ENCODE peak calls at places on chromosomes 5 and 9, in ten cellular contexts. O is aorta, Z is uterus, E is GM03348, A is T-helper 2 cell, V is GM13977, D is GM23248, U is ovary, J is putamen, G is EL. I is an unnamed sample.

GRCh38 chr5:6832994-6833393 is 119.8 kb downstream of the TENT4A start:
- DNase-seq in E (peak; percentile 45), O (no peak), D (peak; percentile 58), G (peak; percentile 11), Z (no peak), V (no peak), U (no peak), A (no peak), J (no peak), I (no peak)

GRCh38 chr5:82799346-82800077 is 277.7 kb downstream of the TMEM167A start:
- DNase-seq in A (no peak), D (no peak), J (no peak), Z (no peak), O (no peak), E (no peak), U (no peak), V (no peak), G (no peak), I (no peak)

GRCh38 chr5:149643781-149644180 is 62.5 kb downstream of the ARHGEF37 start:
- DNase-seq in Z (no peak), E (no peak), G (no peak), J (no peak), U (no peak), O (no peak), D (no peak), A (no peak), V (no peak), I (no peak)

GRCh38 chr9:111805841-111806241 is 11.1 kb upstream of the SHOC1 start:
- DNase-seq in A (no peak), Z (no peak), O (no peak), U (no peak), G (peak; percentile 75), J (no peak), E (peak; percentile 47), V (no peak), D (peak; percentile 71), I (no peak)

GRCh38 chr5:161925960-161926359 is 78.0 kb downstream of the GABRA1 start:
- DNase-seq in E (no peak), A (no peak), D (no peak), G (no peak), J (no peak), Z (no peak), V (no peak), O (no peak), U (no peak), I (no peak)

GRCh38 chr5:125274938-125275759 is 528.7 kb upstream of the ZNF608 start:
- DNase-seq in E (no peak), Z (peak; percentile 17), D (no peak), O (no peak), V (no peak), G (peak; percentile 9), J (no peak), A (no peak), U (no peak), I (no peak)

GRCh38 chr5:137084016-137084415 is 415.1 kb downstream of the SPOCK1 start:
- DNase-seq in Z (no peak), A (no peak), E (no peak), D (no peak), J (no peak), V (no peak), O (no peak), G (no peak), U (no peak), I (no peak)

GRCh38 chr9:97956365-97956764 is 18.4 kb upstream of the HEMGN start:
- DNase-seq in E (no peak), V (no peak), J (no peak), G (no peak), A (no peak), O (no peak), Z (no peak), D (no peak), U (no peak), I (no peak)

GRCh38 chr5:137507150-137507549 is 8.0 kb upstream of the SPOCK1 start:
- DNase-seq in Z (no peak), V (no peak), U (no peak), O (no peak), G (no peak), E (peak; percentile 57), A (no peak), J (no peak), D (peak; percentile 54), I (no peak)

GRCh38 chr5:133963493-133964128 is 4.8 kb downstream of the C5orf15 start:
- DNase-seq in O (no peak), A (no peak), J (no peak), E (no peak), Z (no peak), D (no peak), G (no peak), V (no peak), U (no peak), I (no peak)

GRCh38 chr9:34623386-34624235 is 3.3 kb upstream of the DCTN3 start:
- DNase-seq in A (no peak), E (no peak), V (no peak), Z (no peak), J (no peak), D (no peak), G (no peak), U (no peak), O (no peak), I (no peak)

GRCh38 chr9:127897194-127897692 is 2.2 kb downstream of the ST6GALNAC6 start:
- DNase-seq in D (peak; percentile 86), Z (peak; percentile 94), U (peak; percentile 95), A (no peak), E (peak; percentile 94), V (peak; percentile 79), G (peak; percentile 65), O (peak; percentile 92), J (no peak), I (peak; percentile 81)

GRCh38 chr5:134184155-134185135 is 7.7 kb upstream of the SKP1 start:
- DNase-seq in Z (peak; percentile 66), A (peak; percentile 64), V (peak; percentile 79), J (no peak), D (peak; percentile 68), E (peak; percentile 89), U (peak; percentile 73), O (peak; percentile 84), G (peak; percentile 69), I (peak; percentile 87)

GRCh38 chr5:96936431-96937221 is 746 bp downstream of the LNPEP start:
- DNase-seq in V (peak; percentile 48), D (peak; percentile 71), E (peak; percentile 12), J (peak; percentile 41), G (peak; percentile 37), U (no peak), A (peak; percentile 17), Z (peak; percentile 42), O (no peak), I (peak; percentile 41)

GRCh38 chr9:110217656-110218099 is 9.7 kb upstream of the C9orf152 start:
- DNase-seq in A (no peak), V (peak; percentile 34), U (no peak), E (peak; percentile 61), D (peak; percentile 66), G (peak; percentile 53), Z (peak; percentile 20), J (peak; percentile 15), O (no peak), I (peak; percentile 13)

GRCh38 chr5:170745481-170746061 is 38.0 kb upstream of the GABRP start:
- DNase-seq in J (no peak), O (no peak), U (no peak), A (no peak), D (peak; percentile 38), E (peak; percentile 57), G (peak; percentile 83), Z (no peak), V (peak; percentile 14), I (no peak)

GRCh38 chr5:107570805-107571531 is 99.8 kb downstream of the EFNA5 start:
- DNase-seq in G (no peak), J (no peak), E (no peak), Z (no peak), D (no peak), V (peak; percentile 56), A (no peak), U (no peak), O (no peak), I (peak; percentile 15)

GRCh38 chr5:5141625-5142527 is 1.7 kb downstream of the ADAMTS16 start:
- DNase-seq in V (peak; percentile 58), U (no peak), G (peak; percentile 70), A (no peak), D (peak; percentile 76), O (no peak), Z (peak; percentile 67), J (peak; percentile 40), E (peak; percentile 51), I (peak; percentile 16)

GRCh38 chr5:15690611-15691010 is 190.6 kb downstream of the FBXL7 start:
- DNase-seq in O (no peak), V (no peak), D (peak; percentile 59), U (no peak), Z (no peak), G (peak; percentile 18), A (no peak), E (peak; percentile 37), J (no peak), I (no peak)

GRCh38 chr5:34699155-34700077 is 43.3 kb downstream of the RAI14 start:
- DNase-seq in A (no peak), V (no peak), E (no peak), G (no peak), U (no peak), O (no peak), Z (no peak), J (no peak), D (no peak), I (no peak)

GRCh38 chr5:61496406-61497307 is 164.6 kb downstream of the ZSWIM6 start:
- DNase-seq in V (no peak), U (no peak), A (no peak), G (no peak), O (no peak), E (peak; percentile 3), D (peak; percentile 11), Z (no peak), J (peak; percentile 74), I (no peak)

GRCh38 chr5:31581498-31582099 is 49.5 kb downstream of the C5orf22 start:
- DNase-seq in D (peak; percentile 78), O (no peak), G (peak; percentile 45), E (peak; percentile 57), A (no peak), U (no peak), Z (no peak), J (peak; percentile 36), V (no peak), I (no peak)

GRCh38 chr5:174235226-174235992 is 189.9 kb downstream of the NSG2 start:
- DNase-seq in Z (no peak), U (no peak), J (peak; percentile 84), O (no peak), G (no peak), D (no peak), A (no peak), E (no peak), V (no peak), I (no peak)

GRCh38 chr9:134437417-134438203 is 111.4 kb downstream of the RXRA start:
- DNase-seq in O (no peak), A (no peak), J (no peak), E (no peak), U (peak; percentile 74), V (no peak), D (no peak), G (no peak), Z (peak; percentile 56), I (no peak)